ENCODE peak calls at places on chromosomes 12 and 14, in six cellular contexts. One of them, this sample, is unnamed.

GRCh38 chr12:101209319-101210302 is at the start of gene SLC5A8:
- DNase-seq in tibial artery: no peak
- DNase-seq in lower leg skin: no peak
- DNase-seq in mucosa of descending colon: peak; percentile 49
- DNase-seq in NCI-H226: no peak
- DNase-seq in EH: no peak
- DNase-seq in this sample: no peak

GRCh38 chr12:54650409-54650808 is 2.2 kb upstream of the DCD start:
- DNase-seq in tibial artery: no peak
- DNase-seq in lower leg skin: no peak
- DNase-seq in mucosa of descending colon: no peak
- DNase-seq in NCI-H226: no peak
- DNase-seq in EH: peak; percentile 2
- DNase-seq in this sample: no peak

GRCh38 chr14:19823765-19824164 is 20.2 kb downstream of the OR4N2 start:
- DNase-seq in tibial artery: no peak
- DNase-seq in lower leg skin: no peak
- DNase-seq in mucosa of descending colon: no peak
- DNase-seq in NCI-H226: peak; percentile 93
- DNase-seq in EH: no peak
- DNase-seq in this sample: no peak

GRCh38 chr14:36508418-36509051 is 11.5 kb downstream of the NKX2-1 start:
- DNase-seq in tibial artery: no peak
- DNase-seq in lower leg skin: no peak
- DNase-seq in mucosa of descending colon: no peak
- DNase-seq in NCI-H226: no peak
- DNase-seq in EH: no peak
- DNase-seq in this sample: no peak

GRCh38 chr14:93319494-93319893 is 13.3 kb downstream of the BTBD7 start:
- DNase-seq in tibial artery: no peak
- DNase-seq in lower leg skin: no peak
- DNase-seq in mucosa of descending colon: no peak
- DNase-seq in NCI-H226: no peak
- DNase-seq in EH: no peak
- DNase-seq in this sample: no peak

GRCh38 chr14:30160608-30161007 is 233.0 kb upstream of the PRKD1 start:
- DNase-seq in tibial artery: no peak
- DNase-seq in lower leg skin: no peak
- DNase-seq in mucosa of descending colon: no peak
- DNase-seq in NCI-H226: no peak
- DNase-seq in EH: no peak
- DNase-seq in this sample: no peak

GRCh38 chr14:100122481-100123215 is 36.8 kb downstream of the DEGS2 start:
- DNase-seq in tibial artery: no peak
- DNase-seq in lower leg skin: no peak
- DNase-seq in mucosa of descending colon: no peak
- DNase-seq in NCI-H226: no peak
- DNase-seq in EH: no peak
- DNase-seq in this sample: no peak

GRCh38 chr12:48221645-48222044 is 18.6 kb upstream of the OR10AD1 start:
- DNase-seq in tibial artery: no peak
- DNase-seq in lower leg skin: no peak
- DNase-seq in mucosa of descending colon: no peak
- DNase-seq in NCI-H226: no peak
- DNase-seq in EH: no peak
- DNase-seq in this sample: no peak

GRCh38 chr14:96754845-96755184 is 42.4 kb upstream of the VRK1 start:
- DNase-seq in tibial artery: no peak
- DNase-seq in lower leg skin: peak; percentile 76
- DNase-seq in mucosa of descending colon: no peak
- DNase-seq in NCI-H226: no peak
- DNase-seq in EH: no peak
- DNase-seq in this sample: no peak

GRCh38 chr12:112182499-112182898 is 57.1 kb downstream of the TRAFD1 start:
- DNase-seq in tibial artery: no peak
- DNase-seq in lower leg skin: no peak
- DNase-seq in mucosa of descending colon: no peak
- DNase-seq in NCI-H226: no peak
- DNase-seq in EH: no peak
- DNase-seq in this sample: no peak

GRCh38 chr12:94204647-94205247 is 56.4 kb downstream of the PLXNC1 start:
- DNase-seq in tibial artery: no peak
- DNase-seq in lower leg skin: no peak
- DNase-seq in mucosa of descending colon: no peak
- DNase-seq in NCI-H226: no peak
- DNase-seq in EH: no peak
- DNase-seq in this sample: no peak

GRCh38 chr14:74502236-74503019 is 8.9 kb downstream of the ISCA2 start:
- DNase-seq in tibial artery: peak; percentile 18
- DNase-seq in lower leg skin: no peak
- DNase-seq in mucosa of descending colon: no peak
- DNase-seq in NCI-H226: no peak
- DNase-seq in EH: peak; percentile 52
- DNase-seq in this sample: peak; percentile 61

GRCh38 chr12:28500373-28501024 is 310.2 kb downstream of the CCDC91 start:
- DNase-seq in tibial artery: no peak
- DNase-seq in lower leg skin: no peak
- DNase-seq in mucosa of descending colon: no peak
- DNase-seq in NCI-H226: peak; percentile 80
- DNase-seq in EH: peak; percentile 40
- DNase-seq in this sample: no peak

GRCh38 chr12:50057896-50058670 is 687 bp downstream of the ASIC1 start:
- DNase-seq in tibial artery: no peak
- DNase-seq in lower leg skin: no peak
- DNase-seq in mucosa of descending colon: peak; percentile 50
- DNase-seq in NCI-H226: no peak
- DNase-seq in EH: no peak
- DNase-seq in this sample: no peak

GRCh38 chr12:40253936-40254335 is 29.1 kb downstream of the LRRK2 start:
- DNase-seq in tibial artery: no peak
- DNase-seq in lower leg skin: no peak
- DNase-seq in mucosa of descending colon: no peak
- DNase-seq in NCI-H226: no peak
- DNase-seq in EH: peak; percentile 23
- DNase-seq in this sample: no peak

GRCh38 chr14:57870686-57871457 is 5.0 kb upstream of the SLC35F4 start:
- DNase-seq in tibial artery: no peak
- DNase-seq in lower leg skin: no peak
- DNase-seq in mucosa of descending colon: no peak
- DNase-seq in NCI-H226: no peak
- DNase-seq in EH: no peak
- DNase-seq in this sample: no peak

GRCh38 chr14:60760648-60761364 is 26.2 kb downstream of the MNAT1 start:
- DNase-seq in tibial artery: no peak
- DNase-seq in lower leg skin: no peak
- DNase-seq in mucosa of descending colon: no peak
- DNase-seq in NCI-H226: no peak
- DNase-seq in EH: no peak
- DNase-seq in this sample: no peak

GRCh38 chr12:108647936-108648287 is 14.2 kb upstream of the SELPLG start:
- DNase-seq in tibial artery: no peak
- DNase-seq in lower leg skin: peak; percentile 59
- DNase-seq in mucosa of descending colon: no peak
- DNase-seq in NCI-H226: no peak
- DNase-seq in EH: no peak
- DNase-seq in this sample: no peak

GRCh38 chr14:57221931-57222330 is 46.8 kb downstream of the EXOC5 start:
- DNase-seq in tibial artery: no peak
- DNase-seq in lower leg skin: no peak
- DNase-seq in mucosa of descending colon: no peak
- DNase-seq in NCI-H226: no peak
- DNase-seq in EH: no peak
- DNase-seq in this sample: no peak

GRCh38 chr14:99229654-99230215 is 42.3 kb downstream of the BCL11B start:
- DNase-seq in tibial artery: no peak
- DNase-seq in lower leg skin: no peak
- DNase-seq in mucosa of descending colon: no peak
- DNase-seq in NCI-H226: no peak
- DNase-seq in EH: no peak
- DNase-seq in this sample: no peak

GRCh38 chr12:123942277-123942653 is 30.4 kb downstream of the CCDC92 start:
- DNase-seq in tibial artery: no peak
- DNase-seq in lower leg skin: peak; percentile 45
- DNase-seq in mucosa of descending colon: no peak
- DNase-seq in NCI-H226: no peak
- DNase-seq in EH: peak; percentile 92
- DNase-seq in this sample: no peak

GRCh38 chr12:104551313-104551931 is 94.7 kb downstream of the CHST11 start:
- DNase-seq in tibial artery: no peak
- DNase-seq in lower leg skin: no peak
- DNase-seq in mucosa of descending colon: no peak
- DNase-seq in NCI-H226: no peak
- DNase-seq in EH: no peak
- DNase-seq in this sample: no peak

GRCh38 chr14:99605299-99605961 is 1.4 kb upstream of the CCDC85C start:
- DNase-seq in tibial artery: peak; percentile 44
- DNase-seq in lower leg skin: no peak
- DNase-seq in mucosa of descending colon: peak; percentile 80
- DNase-seq in NCI-H226: peak; percentile 61
- DNase-seq in EH: peak; percentile 76
- DNase-seq in this sample: peak; percentile 77

GRCh38 chr12:67018105-67018504 is 251.1 kb upstream of the CAND1 start:
- DNase-seq in tibial artery: no peak
- DNase-seq in lower leg skin: no peak
- DNase-seq in mucosa of descending colon: no peak
- DNase-seq in NCI-H226: no peak
- DNase-seq in EH: no peak
- DNase-seq in this sample: no peak

GRCh38 chr12:25124493-25124892 is 70.5 kb downstream of the DNAI7 start:
- DNase-seq in tibial artery: no peak
- DNase-seq in lower leg skin: no peak
- DNase-seq in mucosa of descending colon: no peak
- DNase-seq in NCI-H226: no peak
- DNase-seq in EH: no peak
- DNase-seq in this sample: no peak

GRCh38 chr12:51269174-51270066 is 795 bp downstream of the SMAGP start:
- DNase-seq in tibial artery: no peak
- DNase-seq in lower leg skin: peak; percentile 89
- DNase-seq in mucosa of descending colon: peak; percentile 82
- DNase-seq in NCI-H226: no peak
- DNase-seq in EH: peak; percentile 57
- DNase-seq in this sample: no peak

GRCh38 chr12:107344035-107344808 is 250.9 kb upstream of the CRY1 start:
- DNase-seq in tibial artery: no peak
- DNase-seq in lower leg skin: no peak
- DNase-seq in mucosa of descending colon: no peak
- DNase-seq in NCI-H226: peak; percentile 93
- DNase-seq in EH: peak; percentile 32
- DNase-seq in this sample: no peak

GRCh38 chr14:103105580-103106168 is 11.1 kb downstream of the EXOC3L4 start:
- DNase-seq in tibial artery: no peak
- DNase-seq in lower leg skin: no peak
- DNase-seq in mucosa of descending colon: no peak
- DNase-seq in NCI-H226: no peak
- DNase-seq in EH: no peak
- DNase-seq in this sample: no peak

GRCh38 chr12:4202482-4202881 is 71.1 kb upstream of the CCND2 start:
- DNase-seq in tibial artery: no peak
- DNase-seq in lower leg skin: no peak
- DNase-seq in mucosa of descending colon: no peak
- DNase-seq in NCI-H226: no peak
- DNase-seq in EH: no peak
- DNase-seq in this sample: no peak

GRCh38 chr14:102693006-102693755 is 84.1 kb upstream of the TRAF3 start:
- DNase-seq in tibial artery: no peak
- DNase-seq in lower leg skin: no peak
- DNase-seq in mucosa of descending colon: no peak
- DNase-seq in NCI-H226: no peak
- DNase-seq in EH: no peak
- DNase-seq in this sample: no peak

GRCh38 chr12:100200450-100201181 is at the start of gene ACTR6:
- DNase-seq in tibial artery: peak; percentile 96
- DNase-seq in lower leg skin: peak; percentile 98
- DNase-seq in mucosa of descending colon: peak; percentile 96
- DNase-seq in NCI-H226: peak; percentile 89
- DNase-seq in EH: peak; percentile 96
- DNase-seq in this sample: peak; percentile 97

GRCh38 chr14:75249251-75249957 is 29.2 kb upstream of the FOS start:
- DNase-seq in tibial artery: no peak
- DNase-seq in lower leg skin: no peak
- DNase-seq in mucosa of descending colon: no peak
- DNase-seq in NCI-H226: no peak
- DNase-seq in EH: no peak
- DNase-seq in this sample: peak; percentile 68

GRCh38 chr14:99779751-99780150 is 13.5 kb upstream of the EML1 start:
- DNase-seq in tibial artery: no peak
- DNase-seq in lower leg skin: no peak
- DNase-seq in mucosa of descending colon: no peak
- DNase-seq in NCI-H226: peak; percentile 86
- DNase-seq in EH: peak; percentile 76
- DNase-seq in this sample: no peak

GRCh38 chr12:6860942-6861341 is 6.4 kb upstream of the TPI1 start:
- DNase-seq in tibial artery: no peak
- DNase-seq in lower leg skin: no peak
- DNase-seq in mucosa of descending colon: peak; percentile 25
- DNase-seq in NCI-H226: no peak
- DNase-seq in EH: no peak
- DNase-seq in this sample: no peak

GRCh38 chr12:3644103-3644502 is 108.8 kb downstream of the CRACR2A start:
- DNase-seq in tibial artery: no peak
- DNase-seq in lower leg skin: no peak
- DNase-seq in mucosa of descending colon: no peak
- DNase-seq in NCI-H226: no peak
- DNase-seq in EH: no peak
- DNase-seq in this sample: no peak

GRCh38 chr12:24600996-24601395 is 347.9 kb downstream of the BCAT1 start:
- DNase-seq in tibial artery: no peak
- DNase-seq in lower leg skin: no peak
- DNase-seq in mucosa of descending colon: no peak
- DNase-seq in NCI-H226: peak; percentile 75
- DNase-seq in EH: peak; percentile 91
- DNase-seq in this sample: no peak

GRCh38 chr14:99185436-99186068 is 86.4 kb downstream of the BCL11B start:
- DNase-seq in tibial artery: no peak
- DNase-seq in lower leg skin: no peak
- DNase-seq in mucosa of descending colon: no peak
- DNase-seq in NCI-H226: no peak
- DNase-seq in EH: no peak
- DNase-seq in this sample: no peak

This sample was measured in ascending aorta.